ENCODE peak calls at places on chromosome 2, in seven cellular contexts. One of them, this sample, is unnamed.

GRCh38 chr2:76953733-76954347 is 568.3 kb downstream of the LRRTM4 start:
- DNase-seq in Peyer's patch: no peak
- DNase-seq in heart left ventricle: no peak
- DNase-seq in left lung: no peak
- DNase-seq in fibroblast of lung: peak; percentile 12
- DNase-seq in cardiac muscle cell: peak; percentile 49
- DNase-seq in left ventricle myocardium inferior: no peak
- DNase-seq in this sample: peak; percentile 59

GRCh38 chr2:43486604-43487003 is 109.2 kb downstream of the THADA start:
- DNase-seq in Peyer's patch: no peak
- DNase-seq in heart left ventricle: no peak
- DNase-seq in left lung: peak; percentile 41
- DNase-seq in fibroblast of lung: no peak
- DNase-seq in cardiac muscle cell: peak; percentile 34
- DNase-seq in left ventricle myocardium inferior: no peak
- DNase-seq in this sample: no peak

GRCh38 chr2:56047136-56047535 is 123.6 kb upstream of the EFEMP1 start:
- DNase-seq in Peyer's patch: no peak
- DNase-seq in heart left ventricle: no peak
- DNase-seq in left lung: no peak
- DNase-seq in fibroblast of lung: no peak
- DNase-seq in cardiac muscle cell: no peak
- DNase-seq in left ventricle myocardium inferior: no peak
- DNase-seq in this sample: peak; percentile 33

GRCh38 chr2:232204457-232204931 is 174.1 kb upstream of the ALPP start:
- DNase-seq in Peyer's patch: no peak
- DNase-seq in heart left ventricle: peak; percentile 57
- DNase-seq in left lung: no peak
- DNase-seq in fibroblast of lung: peak; percentile 69
- DNase-seq in cardiac muscle cell: peak; percentile 12
- DNase-seq in left ventricle myocardium inferior: peak; percentile 49
- DNase-seq in this sample: peak; percentile 36

GRCh38 chr2:81576713-81577112 is 1272.2 kb upstream of the LRRTM1 start:
- DNase-seq in Peyer's patch: no peak
- DNase-seq in heart left ventricle: no peak
- DNase-seq in left lung: no peak
- DNase-seq in fibroblast of lung: no peak
- DNase-seq in cardiac muscle cell: no peak
- DNase-seq in left ventricle myocardium inferior: no peak
- DNase-seq in this sample: no peak

GRCh38 chr2:112924855-112925254 is 13.9 kb downstream of the IL37 start:
- DNase-seq in Peyer's patch: no peak
- DNase-seq in heart left ventricle: no peak
- DNase-seq in left lung: peak; percentile 42
- DNase-seq in fibroblast of lung: no peak
- DNase-seq in cardiac muscle cell: no peak
- DNase-seq in left ventricle myocardium inferior: no peak
- DNase-seq in this sample: no peak

GRCh38 chr2:119389615-119390306 is 23.0 kb downstream of the DBI start:
- DNase-seq in Peyer's patch: no peak
- DNase-seq in heart left ventricle: peak; percentile 63
- DNase-seq in left lung: peak; percentile 47
- DNase-seq in fibroblast of lung: peak; percentile 67
- DNase-seq in cardiac muscle cell: peak; percentile 70
- DNase-seq in left ventricle myocardium inferior: peak; percentile 50
- DNase-seq in this sample: no peak

GRCh38 chr2:204386668-204387067 is 158.6 kb upstream of the PARD3B start:
- DNase-seq in Peyer's patch: no peak
- DNase-seq in heart left ventricle: no peak
- DNase-seq in left lung: no peak
- DNase-seq in fibroblast of lung: no peak
- DNase-seq in cardiac muscle cell: no peak
- DNase-seq in left ventricle myocardium inferior: no peak
- DNase-seq in this sample: no peak

GRCh38 chr2:197708331-197708730 is 3.2 kb downstream of the MARS2 start:
- DNase-seq in Peyer's patch: no peak
- DNase-seq in heart left ventricle: no peak
- DNase-seq in left lung: no peak
- DNase-seq in fibroblast of lung: peak; percentile 74
- DNase-seq in cardiac muscle cell: peak; percentile 74
- DNase-seq in left ventricle myocardium inferior: no peak
- DNase-seq in this sample: no peak

DNA sequence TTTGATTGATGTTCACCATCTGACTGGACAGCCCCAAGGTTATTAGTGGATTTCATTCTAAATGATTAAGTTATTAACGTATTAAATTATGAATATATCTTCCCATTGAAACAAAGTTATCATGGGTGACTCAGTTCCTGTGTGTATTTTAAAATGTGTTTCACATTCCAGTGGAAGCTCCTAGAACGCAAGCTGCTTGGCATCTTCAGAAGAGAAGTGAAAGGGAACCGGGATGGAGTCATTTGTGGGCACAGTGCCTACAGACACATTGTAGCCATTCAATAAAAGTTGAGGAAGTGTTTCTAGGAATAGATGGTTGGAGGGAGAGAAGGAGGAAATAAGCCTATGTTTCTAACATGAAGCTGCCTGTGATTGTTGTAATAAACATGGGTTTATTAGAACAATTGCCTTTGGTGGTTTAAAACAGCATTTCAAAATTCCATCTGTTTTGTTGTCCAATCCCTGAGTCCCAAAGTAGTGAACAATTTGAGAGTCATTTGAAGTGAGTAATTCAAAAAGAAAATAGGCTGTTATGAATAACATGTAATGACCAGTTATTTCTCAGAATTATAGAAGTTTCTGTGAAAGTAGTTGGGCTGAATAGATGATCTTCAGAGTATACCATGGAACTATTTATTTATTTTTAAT is 143.5 kb downstream of the PKP4 start:
- DNase-seq in Peyer's patch: no peak
- DNase-seq in heart left ventricle: peak; percentile 62
- DNase-seq in left lung: peak; percentile 39
- DNase-seq in fibroblast of lung: peak; percentile 94
- DNase-seq in cardiac muscle cell: peak; percentile 92
- DNase-seq in left ventricle myocardium inferior: peak; percentile 33
- DNase-seq in this sample: peak; percentile 15
- H3K4me3 ChIP-seq in Peyer's patch: no peak overlapping the region
- H3K4me3 ChIP-seq in heart left ventricle: no peak overlapping the region
- H3K4me3 ChIP-seq in left lung: no peak overlapping the region
- H3K4me3 ChIP-seq in fibroblast of lung: no peak overlapping the region
- H3K4me3 ChIP-seq in cardiac muscle cell: no peak overlapping the region
- H3K4me3 ChIP-seq in left ventricle myocardium inferior: no peak overlapping the region
- H3K4me3 ChIP-seq in this sample: no peak overlapping the region

GRCh38 chr2:224646242-224646846 is 61.2 kb upstream of the CUL3 start:
- DNase-seq in Peyer's patch: no peak
- DNase-seq in heart left ventricle: no peak
- DNase-seq in left lung: no peak
- DNase-seq in fibroblast of lung: no peak
- DNase-seq in cardiac muscle cell: peak; percentile 26
- DNase-seq in left ventricle myocardium inferior: no peak
- DNase-seq in this sample: no peak
- TF ChIP-seq CTCF in Peyer's patch: peak; percentile 54
- TF ChIP-seq CTCF in heart left ventricle: peak; percentile 35
- TF ChIP-seq CTCF in left lung: no peak
- TF ChIP-seq CTCF in fibroblast of lung: peak; percentile 68
- TF ChIP-seq CTCF in cardiac muscle cell: peak; percentile 67
- TF ChIP-seq CTCF in left ventricle myocardium inferior: peak; percentile 61
- TF ChIP-seq CTCF in this sample: peak; percentile 10

GRCh38 chr2:38925982-38926381 is 36.3 kb downstream of the ARHGEF33 start:
- DNase-seq in Peyer's patch: no peak
- DNase-seq in heart left ventricle: no peak
- DNase-seq in left lung: no peak
- DNase-seq in fibroblast of lung: no peak
- DNase-seq in cardiac muscle cell: no peak
- DNase-seq in left ventricle myocardium inferior: no peak
- DNase-seq in this sample: no peak

GRCh38 chr2:38922389-38922788 is 32.7 kb downstream of the ARHGEF33 start:
- DNase-seq in Peyer's patch: no peak
- DNase-seq in heart left ventricle: no peak
- DNase-seq in left lung: no peak
- DNase-seq in fibroblast of lung: no peak
- DNase-seq in cardiac muscle cell: no peak
- DNase-seq in left ventricle myocardium inferior: no peak
- DNase-seq in this sample: no peak

DNA sequence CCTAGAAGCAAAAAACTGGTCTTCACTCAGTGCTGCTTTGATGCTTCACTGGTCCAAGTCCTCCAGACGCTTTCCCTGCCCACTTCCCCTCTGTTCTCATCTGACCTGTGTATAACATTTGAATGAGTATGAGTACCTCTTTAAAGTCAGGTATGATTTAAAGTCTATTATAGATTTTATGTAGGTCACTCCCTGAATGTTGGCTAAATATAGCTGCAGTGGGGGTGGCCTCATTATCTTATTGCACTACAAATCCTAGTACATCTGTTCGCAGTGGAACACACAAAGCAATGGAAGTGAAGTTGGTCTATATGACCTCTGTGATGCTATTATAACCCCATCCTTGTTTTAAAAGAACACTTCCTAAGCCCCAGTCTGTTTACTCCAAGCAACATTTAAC is 33.2 kb downstream of the ARHGEF33 start:
- DNase-seq in Peyer's patch: no peak
- DNase-seq in heart left ventricle: no peak
- DNase-seq in left lung: no peak
- DNase-seq in fibroblast of lung: no peak
- DNase-seq in cardiac muscle cell: no peak
- DNase-seq in left ventricle myocardium inferior: no peak
- DNase-seq in this sample: no peak
- H3K4me3 ChIP-seq in Peyer's patch: no peak overlapping the region
- H3K4me3 ChIP-seq in heart left ventricle: no peak overlapping the region
- H3K4me3 ChIP-seq in left lung: no peak overlapping the region
- H3K4me3 ChIP-seq in fibroblast of lung: no peak overlapping the region
- H3K4me3 ChIP-seq in cardiac muscle cell: no peak overlapping the region
- H3K4me3 ChIP-seq in left ventricle myocardium inferior: no peak overlapping the region
- H3K4me3 ChIP-seq in this sample: no peak overlapping the region

DNA sequence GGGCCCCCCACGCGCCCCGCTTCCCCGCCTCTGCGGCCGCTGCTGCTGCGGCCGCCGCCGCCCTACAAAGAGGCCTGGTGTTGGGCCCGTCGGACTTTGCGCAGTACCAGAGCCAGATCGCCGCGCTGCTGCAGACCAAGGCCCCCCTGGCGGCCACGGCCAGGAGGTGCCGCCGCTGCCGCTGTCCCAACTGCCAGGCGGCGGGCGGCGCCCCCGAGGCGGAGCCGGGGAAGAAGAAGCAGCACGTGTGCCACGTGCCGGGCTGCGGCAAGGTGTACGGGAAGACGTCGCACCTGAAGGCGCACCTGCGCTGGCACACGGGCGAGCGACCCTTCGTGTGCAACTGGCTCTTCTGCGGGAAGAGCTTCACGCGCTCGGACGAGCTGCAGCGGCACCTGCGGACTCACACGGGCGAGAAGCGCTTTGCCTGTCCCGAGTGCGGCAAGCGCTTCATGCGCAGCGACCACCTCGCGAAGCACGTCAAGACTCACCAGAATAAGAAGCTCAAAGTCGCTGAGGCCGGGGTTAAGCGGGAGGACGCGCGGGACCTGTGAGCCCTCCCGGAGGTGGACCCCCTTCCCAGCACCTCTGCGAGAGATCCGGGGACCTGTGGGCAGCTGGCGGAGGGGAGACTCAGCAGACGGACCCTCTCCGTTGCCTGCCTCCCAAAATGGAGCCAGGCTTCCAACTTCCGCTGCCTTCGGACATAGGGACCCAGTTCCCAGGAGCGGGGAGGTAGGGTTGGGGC is 1.9 kb downstream of the SP5 start:
- DNase-seq in Peyer's patch: peak; percentile 64
- DNase-seq in heart left ventricle: peak; percentile 33
- DNase-seq in left lung: no peak
- DNase-seq in fibroblast of lung: peak; percentile 29
- DNase-seq in cardiac muscle cell: peak; percentile 50
- DNase-seq in left ventricle myocardium inferior: peak; percentile 23
- DNase-seq in this sample: no peak
- TF ChIP-seq CTCF in Peyer's patch: peak; percentile 34
- TF ChIP-seq CTCF in heart left ventricle: peak; percentile 44
- TF ChIP-seq CTCF in left lung: peak; percentile 68
- TF ChIP-seq CTCF in fibroblast of lung: peak; percentile 17
- TF ChIP-seq CTCF in cardiac muscle cell: peak; percentile 54
- TF ChIP-seq CTCF in left ventricle myocardium inferior: peak; percentile 65
- TF ChIP-seq CTCF in this sample: peak; percentile 23

GRCh38 chr2:190415251-190415650 is 7.1 kb downstream of the MFSD6 start:
- DNase-seq in Peyer's patch: no peak
- DNase-seq in heart left ventricle: no peak
- DNase-seq in left lung: no peak
- DNase-seq in fibroblast of lung: no peak
- DNase-seq in cardiac muscle cell: no peak
- DNase-seq in left ventricle myocardium inferior: no peak
- DNase-seq in this sample: no peak
- H3K4me3 ChIP-seq in Peyer's patch: no peak overlapping the region
- H3K4me3 ChIP-seq in heart left ventricle: no peak overlapping the region
- H3K4me3 ChIP-seq in left lung: no peak overlapping the region
- H3K4me3 ChIP-seq in fibroblast of lung: no peak overlapping the region
- H3K4me3 ChIP-seq in cardiac muscle cell: no peak overlapping the region
- H3K4me3 ChIP-seq in left ventricle myocardium inferior: no peak overlapping the region
- H3K4me3 ChIP-seq in this sample: no peak overlapping the region

GRCh38 chr2:187580462-187581124 is 26.4 kb upstream of the TFPI start:
- DNase-seq in Peyer's patch: no peak
- DNase-seq in heart left ventricle: no peak
- DNase-seq in left lung: no peak
- DNase-seq in fibroblast of lung: peak; percentile 75
- DNase-seq in cardiac muscle cell: peak; percentile 88
- DNase-seq in left ventricle myocardium inferior: no peak
- DNase-seq in this sample: no peak
- TF ChIP-seq CTCF in Peyer's patch: peak; percentile 21
- TF ChIP-seq CTCF in heart left ventricle: peak; percentile 47
- TF ChIP-seq CTCF in left lung: no peak
- TF ChIP-seq CTCF in fibroblast of lung: no peak
- TF ChIP-seq CTCF in cardiac muscle cell: peak; percentile 33
- TF ChIP-seq CTCF in left ventricle myocardium inferior: peak; percentile 61
- TF ChIP-seq CTCF in this sample: peak; percentile 27